ENCODE peak calls at places on chromosomes 11 and 22, in ten cellular contexts. E, Y, A, X, Z, M, V, F, B and D are unnamed samples.

GRCh38 chr22:20424937-20425587 is 12.6 kb downstream of the SCARF2 start:
- DNase-seq in E (peak; percentile 7), Y (no peak), A (no peak), X (peak; percentile 70), Z (no peak), M (no peak), V (peak; percentile 75), F (no peak), B (peak; percentile 96), D (no peak)

GRCh38 chr11:13140028-13140870 is 131.1 kb downstream of the RASSF10 start:
- DNase-seq in E (peak; percentile 89), Y (no peak), A (peak; percentile 100), X (no peak), Z (peak; percentile 80), M (no peak), V (no peak), F (peak; percentile 60), B (no peak), D (no peak)

GRCh38 chr11:12865871-12866595 is 143.1 kb upstream of the RASSF10 start:
- DNase-seq in E (no peak), Y (no peak), A (no peak), X (no peak), Z (no peak), M (no peak), V (no peak), F (no peak), B (no peak), D (no peak)

GRCh38 chr11:65551572-65552398 is 6.4 kb downstream of the LTBP3 start:
- DNase-seq in E (peak; percentile 78), Y (peak; percentile 91), A (peak; percentile 70), X (peak; percentile 54), Z (no peak), M (peak; percentile 75), V (peak; percentile 85), F (peak; percentile 41), B (peak; percentile 83), D (peak; percentile 81)

GRCh38 chr11:93234602-93235207 is 36.9 kb upstream of the SLC36A4 start:
- DNase-seq in E (peak; percentile 90), Y (peak; percentile 78), A (peak; percentile 61), X (peak; percentile 51), Z (peak; percentile 62), M (peak; percentile 74), V (peak; percentile 78), F (peak; percentile 90), B (peak; percentile 81), D (peak; percentile 95)

GRCh38 chr11:130631119-130631518 is 182.7 kb downstream of the ADAMTS15 start:
- DNase-seq in E (no peak), Y (no peak), A (no peak), X (no peak), Z (peak; percentile 97), M (peak; percentile 36), V (no peak), F (peak; percentile 93), B (no peak), D (no peak)

GRCh38 chr11:7251836-7252682 is at the start of gene SYT9:
- DNase-seq in E (peak; percentile 66), Y (peak; percentile 63), A (no peak), X (peak; percentile 22), Z (peak; percentile 19), M (no peak), V (peak; percentile 85), F (peak; percentile 46), B (peak; percentile 89), D (no peak)

GRCh38 chr11:77071671-77072605 is 5.2 kb downstream of the CAPN5 start:
- DNase-seq in E (no peak), Y (no peak), A (no peak), X (no peak), Z (no peak), M (no peak), V (no peak), F (peak; percentile 67), B (peak; percentile 24), D (no peak)

GRCh38 chr22:27918351-27919221 is 470 bp downstream of the PITPNB start:
- DNase-seq in E (peak; percentile 77), Y (peak; percentile 39), A (peak; percentile 13), X (peak; percentile 68), Z (peak; percentile 61), M (peak; percentile 47), V (peak; percentile 80), F (peak; percentile 71), B (peak; percentile 65), D (peak; percentile 76)

GRCh38 chr11:14067686-14068085 is 105.2 kb downstream of the SPON1 start:
- DNase-seq in E (no peak), Y (no peak), A (no peak), X (no peak), Z (no peak), M (no peak), V (no peak), F (no peak), B (no peak), D (no peak)

GRCh38 chr11:8335683-8336082 is 72.0 kb upstream of the LMO1 start:
- DNase-seq in E (no peak), Y (no peak), A (no peak), X (no peak), Z (peak; percentile 27), M (no peak), V (no peak), F (peak; percentile 15), B (no peak), D (no peak)

GRCh38 chr11:115663790-115664189 is 159.6 kb upstream of the CADM1 start:
- DNase-seq in E (no peak), Y (no peak), A (no peak), X (no peak), Z (no peak), M (no peak), V (no peak), F (no peak), B (no peak), D (no peak)

GRCh38 chr11:91820709-91821108 is 403.9 kb upstream of the FAT3 start:
- DNase-seq in E (no peak), Y (no peak), A (no peak), X (no peak), Z (no peak), M (no peak), V (no peak), F (no peak), B (no peak), D (no peak)

GRCh38 chr22:24240381-24240780 is 4.5 kb downstream of the GGT5 start:
- DNase-seq in E (no peak), Y (no peak), A (no peak), X (no peak), Z (no peak), M (no peak), V (no peak), F (no peak), B (no peak), D (no peak)

GRCh38 chr22:42301072-42301741 is 30.8 kb upstream of the TCF20 start:
- DNase-seq in E (no peak), Y (no peak), A (no peak), X (no peak), Z (no peak), M (no peak), V (no peak), F (no peak), B (no peak), D (no peak)

GRCh38 chr11:13463779-13464290 is 813 bp upstream of the BTBD10 start:
- DNase-seq in E (no peak), Y (peak; percentile 35), A (no peak), X (peak; percentile 17), Z (no peak), M (no peak), V (no peak), F (no peak), B (no peak), D (no peak)

GRCh38 chr11:914747-915493 is 4.3 kb upstream of the CHID1 start:
- DNase-seq in E (no peak), Y (no peak), A (peak; percentile 68), X (no peak), Z (no peak), M (no peak), V (no peak), F (no peak), B (no peak), D (no peak)

GRCh38 chr11:122765487-122766131 is 72.7 kb upstream of the CRTAM start:
- DNase-seq in E (no peak), Y (no peak), A (no peak), X (no peak), Z (no peak), M (no peak), V (no peak), F (no peak), B (no peak), D (no peak)

GRCh38 chr11:73956876-73957653 is 6.2 kb downstream of the DNAJB13 start:
- DNase-seq in E (no peak), Y (no peak), A (no peak), X (no peak), Z (no peak), M (no peak), V (no peak), F (no peak), B (no peak), D (no peak)
- H2AFZ ChIP-seq in E (no peak overlapping the region), Y (no peak overlapping the region), A (no peak overlapping the region), X (no peak overlapping the region), Z (no peak overlapping the region), M (no peak overlapping the region), V (no peak overlapping the region), F (no peak overlapping the region), B (no peak overlapping the region), D (no peak overlapping the region)

DNA sequence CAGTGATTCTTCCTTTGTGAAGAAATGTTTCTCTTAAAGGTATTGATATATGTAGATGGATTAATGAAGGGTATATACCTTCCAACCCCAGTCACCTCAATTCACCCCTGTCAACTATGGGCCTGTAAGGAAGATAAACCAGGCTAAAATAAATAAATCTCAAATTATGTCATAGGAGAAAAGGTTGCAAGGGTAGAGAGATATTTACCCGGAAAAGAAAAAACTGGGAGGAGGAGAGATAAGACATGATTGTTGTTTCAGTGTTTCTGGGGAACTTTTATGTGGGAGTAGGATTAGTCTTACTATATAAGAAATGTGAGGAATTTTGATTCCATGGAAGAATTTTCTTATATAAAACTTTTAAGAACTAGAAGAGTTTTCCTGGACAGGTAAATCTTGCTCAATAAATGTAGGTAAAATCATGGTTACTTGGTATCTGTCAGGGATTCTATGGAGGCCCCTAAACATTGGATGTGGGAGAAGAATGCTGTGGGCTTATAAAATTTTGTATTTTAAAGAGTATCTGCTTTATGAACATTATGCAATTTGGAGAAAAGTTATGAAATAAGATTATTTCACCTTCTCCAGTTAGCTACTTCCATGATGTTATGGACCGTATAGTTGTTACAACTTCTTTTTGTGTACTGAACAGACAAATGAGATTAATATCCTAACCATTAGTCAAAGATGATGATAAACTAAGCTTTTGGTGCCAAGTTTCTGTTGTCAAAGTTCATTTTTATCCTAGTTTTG is 6.4 kb downstream of the YAP1 start:
- DNase-seq in E (no peak), Y (no peak), A (peak; percentile 30), X (no peak), Z (peak; percentile 53), M (no peak), V (no peak), F (peak; percentile 29), B (no peak), D (no peak)
- H4K20me1 ChIP-seq in E (peaks cover 45% of the 10 kb centered on the region), Y (no peaks in the 10 kb centered on the region), A (peaks cover 21% of the 10 kb centered on the region), X (no peaks in the 10 kb centered on the region), Z (no peaks in the 10 kb centered on the region), M (peaks cover 11% of the 10 kb centered on the region), V (peaks cover 25% of the 10 kb centered on the region), F (peaks cover 14% of the 10 kb centered on the region), B (no peaks in the 10 kb centered on the region), D (no peaks in the 10 kb centered on the region)

GRCh38 chr11:70694371-70694770 is 296.0 kb downstream of the CTTN start:
- DNase-seq in E (no peak), Y (no peak), A (no peak), X (no peak), Z (no peak), M (no peak), V (no peak), F (no peak), B (no peak), D (no peak)
- H2AFZ ChIP-seq in E (no peak overlapping the region), Y (no peak overlapping the region), A (no peak overlapping the region), X (no peak overlapping the region), Z (no peak overlapping the region), M (no peak overlapping the region), V (no peak overlapping the region), F (no peak overlapping the region), B (no peak overlapping the region), D (no peak overlapping the region)

GRCh38 chr11:63879598-63879997 is 37.4 kb downstream of the RCOR2 start:
- DNase-seq in E (no peak), Y (no peak), A (no peak), X (no peak), Z (no peak), M (no peak), V (no peak), F (no peak), B (no peak), D (no peak)
- H4K20me1 ChIP-seq in E (peaks cover 65% of the 10 kb centered on the region), Y (no peaks in the 10 kb centered on the region), A (no peaks in the 10 kb centered on the region), X (peaks cover 17% of the 10 kb centered on the region), Z (no peaks in the 10 kb centered on the region), M (peaks cover 45% of the 10 kb centered on the region), V (peaks cover 84% of the 10 kb centered on the region), F (peaks cover 15% of the 10 kb centered on the region), B (no peaks in the 10 kb centered on the region), D (peaks cover 28% of the 10 kb centered on the region)